ENCODE peak calls at places on chromosomes 7 and 10, in six cellular contexts. One of them, this sample, is unnamed.

GRCh38 chr10:86087716-86088115 is 278.9 kb downstream of the GRID1 start:
- DNase-seq in suprapubic skin: no peak
- DNase-seq in A549: no peak
- DNase-seq in body of pancreas: no peak
- DNase-seq in spleen: peak
- DNase-seq in astrocyte: no peak
- DNase-seq in this sample: no peak

GRCh38 chr7:70178787-70179186 is 580.5 kb downstream of the AUTS2 start:
- DNase-seq in suprapubic skin: no peak
- DNase-seq in A549: peak
- DNase-seq in body of pancreas: no peak
- DNase-seq in spleen: no peak
- DNase-seq in astrocyte: peak
- DNase-seq in this sample: no peak

GRCh38 chr7:123745437-123745836 is 3.4 kb downstream of the WASL start:
- DNase-seq in suprapubic skin: no peak
- DNase-seq in A549: no peak
- DNase-seq in body of pancreas: no peak
- DNase-seq in spleen: no peak
- DNase-seq in astrocyte: no peak
- DNase-seq in this sample: no peak

GRCh38 chr7:10888861-10889260 is 84.8 kb upstream of the PHF14 start:
- DNase-seq in suprapubic skin: no peak
- DNase-seq in A549: no peak
- DNase-seq in body of pancreas: no peak
- DNase-seq in spleen: no peak
- DNase-seq in astrocyte: no peak
- DNase-seq in this sample: no peak

GRCh38 chr7:53812135-53812534 is 730.0 kb upstream of the VSTM2A start:
- DNase-seq in suprapubic skin: no peak
- DNase-seq in A549: no peak
- DNase-seq in body of pancreas: no peak
- DNase-seq in spleen: no peak
- DNase-seq in astrocyte: no peak
- DNase-seq in this sample: no peak

GRCh38 chr10:97761331-97761865 is 10.4 kb downstream of the SFRP5 start:
- DNase-seq in suprapubic skin: no peak
- DNase-seq in A549: no peak
- DNase-seq in body of pancreas: no peak
- DNase-seq in spleen: no peak
- DNase-seq in astrocyte: no peak
- DNase-seq in this sample: no peak

GRCh38 chr7:1323178-1324027 is 90.7 kb downstream of the UNCX start:
- DNase-seq in suprapubic skin: no peak
- DNase-seq in A549: no peak
- DNase-seq in body of pancreas: no peak
- DNase-seq in spleen: peak
- DNase-seq in astrocyte: no peak
- DNase-seq in this sample: no peak

GRCh38 chr7:43148161-43148731 is 35.8 kb downstream of the HECW1 start:
- DNase-seq in suprapubic skin: no peak
- DNase-seq in A549: no peak
- DNase-seq in body of pancreas: no peak
- DNase-seq in spleen: no peak
- DNase-seq in astrocyte: peak
- DNase-seq in this sample: peak

GRCh38 chr10:18400911-18401260 is 250.5 kb downstream of the NSUN6 start:
- DNase-seq in suprapubic skin: no peak
- DNase-seq in A549: no peak
- DNase-seq in body of pancreas: peak
- DNase-seq in spleen: no peak
- DNase-seq in astrocyte: no peak
- DNase-seq in this sample: no peak

GRCh38 chr10:70190581-70190980 is 20.3 kb upstream of the SAR1A start:
- DNase-seq in suprapubic skin: no peak
- DNase-seq in A549: no peak
- DNase-seq in body of pancreas: no peak
- DNase-seq in spleen: no peak
- DNase-seq in astrocyte: no peak
- DNase-seq in this sample: peak

GRCh38 chr10:102643346-102644065 is 773 bp upstream of the TRIM8 start:
- DNase-seq in suprapubic skin: peak
- DNase-seq in A549: peak
- DNase-seq in body of pancreas: peak
- DNase-seq in spleen: peak
- DNase-seq in astrocyte: peak
- DNase-seq in this sample: peak

GRCh38 chr7:56106108-56107073 is at the start of gene CHCHD2:
- DNase-seq in suprapubic skin: peak
- DNase-seq in A549: peak
- DNase-seq in body of pancreas: peak
- DNase-seq in spleen: peak
- DNase-seq in astrocyte: peak
- DNase-seq in this sample: peak

GRCh38 chr10:69513617-69514016 is 59.6 kb downstream of the NEUROG3 start:
- DNase-seq in suprapubic skin: no peak
- DNase-seq in A549: no peak
- DNase-seq in body of pancreas: no peak
- DNase-seq in spleen: no peak
- DNase-seq in astrocyte: no peak
- DNase-seq in this sample: no peak

GRCh38 chr10:112230325-112230988 is 46.9 kb upstream of the GPAM start:
- DNase-seq in suprapubic skin: no peak
- DNase-seq in A549: no peak
- DNase-seq in body of pancreas: no peak
- DNase-seq in spleen: no peak
- DNase-seq in astrocyte: no peak
- DNase-seq in this sample: no peak

GRCh38 chr7:80611779-80612178 is 26.7 kb upstream of the CD36 start:
- DNase-seq in suprapubic skin: no peak
- DNase-seq in A549: no peak
- DNase-seq in body of pancreas: peak
- DNase-seq in spleen: no peak
- DNase-seq in astrocyte: peak
- DNase-seq in this sample: peak

GRCh38 chr7:45592230-45592991 is 18.2 kb downstream of the ADCY1 start:
- DNase-seq in suprapubic skin: peak
- DNase-seq in A549: no peak
- DNase-seq in body of pancreas: peak
- DNase-seq in spleen: peak
- DNase-seq in astrocyte: no peak
- DNase-seq in this sample: no peak

GRCh38 chr10:56537984-56538383 is 176.9 kb upstream of the ZWINT start:
- DNase-seq in suprapubic skin: no peak
- DNase-seq in A549: no peak
- DNase-seq in body of pancreas: no peak
- DNase-seq in spleen: no peak
- DNase-seq in astrocyte: peak
- DNase-seq in this sample: peak

GRCh38 chr7:97671571-97671970 is 60.3 kb upstream of the TAC1 start:
- DNase-seq in suprapubic skin: no peak
- DNase-seq in A549: no peak
- DNase-seq in body of pancreas: no peak
- DNase-seq in spleen: no peak
- DNase-seq in astrocyte: no peak
- DNase-seq in this sample: no peak

GRCh38 chr7:3191545-3191944 is 109.5 kb upstream of the SDK1 start:
- DNase-seq in suprapubic skin: no peak
- DNase-seq in A549: no peak
- DNase-seq in body of pancreas: no peak
- DNase-seq in spleen: no peak
- DNase-seq in astrocyte: no peak
- DNase-seq in this sample: no peak

GRCh38 chr7:74625446-74625845 is 32.1 kb upstream of the GTF2I start:
- DNase-seq in suprapubic skin: no peak
- DNase-seq in A549: no peak
- DNase-seq in body of pancreas: no peak
- DNase-seq in spleen: no peak
- DNase-seq in astrocyte: peak
- DNase-seq in this sample: peak

GRCh38 chr10:99788598-99789259 is 6.3 kb downstream of the ABCC2 start:
- DNase-seq in suprapubic skin: no peak
- DNase-seq in A549: no peak
- DNase-seq in body of pancreas: peak
- DNase-seq in spleen: no peak
- DNase-seq in astrocyte: peak
- DNase-seq in this sample: peak

GRCh38 chr7:90688826-90689225 is 92.7 kb downstream of the CDK14 start:
- DNase-seq in suprapubic skin: no peak
- DNase-seq in A549: no peak
- DNase-seq in body of pancreas: no peak
- DNase-seq in spleen: no peak
- DNase-seq in astrocyte: no peak
- DNase-seq in this sample: no peak

GRCh38 chr10:17676919-17677318 is 33.0 kb downstream of the STAM start:
- DNase-seq in suprapubic skin: no peak
- DNase-seq in A549: no peak
- DNase-seq in body of pancreas: no peak
- DNase-seq in spleen: no peak
- DNase-seq in astrocyte: no peak
- DNase-seq in this sample: no peak

GRCh38 chr10:98272690-98273453 is 4.9 kb upstream of the LOXL4 start:
- DNase-seq in suprapubic skin: peak
- DNase-seq in A549: no peak
- DNase-seq in body of pancreas: no peak
- DNase-seq in spleen: no peak
- DNase-seq in astrocyte: no peak
- DNase-seq in this sample: no peak

GRCh38 chr10:27145937-27146336 is 8.2 kb downstream of the YME1L1 start:
- DNase-seq in suprapubic skin: no peak
- DNase-seq in A549: no peak
- DNase-seq in body of pancreas: no peak
- DNase-seq in spleen: no peak
- DNase-seq in astrocyte: no peak
- DNase-seq in this sample: no peak

GRCh38 chr10:30431435-30431911 is 2.5 kb upstream of the MAP3K8 start:
- DNase-seq in suprapubic skin: no peak
- DNase-seq in A549: no peak
- DNase-seq in body of pancreas: no peak
- DNase-seq in spleen: peak
- DNase-seq in astrocyte: peak
- DNase-seq in this sample: no peak

GRCh38 chr7:28708033-28708451 is 250.1 kb downstream of the TRIL start:
- DNase-seq in suprapubic skin: no peak
- DNase-seq in A549: no peak
- DNase-seq in body of pancreas: no peak
- DNase-seq in spleen: no peak
- DNase-seq in astrocyte: peak
- DNase-seq in this sample: no peak

GRCh38 chr7:149261321-149261828 is 621 bp upstream of the ZNF783 start:
- DNase-seq in suprapubic skin: no peak
- DNase-seq in A549: no peak
- DNase-seq in body of pancreas: no peak
- DNase-seq in spleen: no peak
- DNase-seq in astrocyte: peak
- DNase-seq in this sample: peak

GRCh38 chr7:151897201-151897711 is 20.3 kb upstream of the PRKAG2 start:
- DNase-seq in suprapubic skin: no peak
- DNase-seq in A549: no peak
- DNase-seq in body of pancreas: peak
- DNase-seq in spleen: peak
- DNase-seq in astrocyte: no peak
- DNase-seq in this sample: no peak

GRCh38 chr10:93471110-93471651 is 11.0 kb downstream of the MYOF start:
- DNase-seq in suprapubic skin: no peak
- DNase-seq in A549: peak
- DNase-seq in body of pancreas: no peak
- DNase-seq in spleen: no peak
- DNase-seq in astrocyte: peak
- DNase-seq in this sample: peak

GRCh38 chr10:79242620-79243152 is 104.6 kb upstream of the PPIF start:
- DNase-seq in suprapubic skin: no peak
- DNase-seq in A549: no peak
- DNase-seq in body of pancreas: peak
- DNase-seq in spleen: peak
- DNase-seq in astrocyte: peak
- DNase-seq in this sample: peak
- TF ChIP-seq CTCF in suprapubic skin: no peak
- TF ChIP-seq CTCF in A549: no peak
- TF ChIP-seq CTCF in body of pancreas: no peak
- TF ChIP-seq CTCF in spleen: no peak
- TF ChIP-seq CTCF in astrocyte: no peak
- TF ChIP-seq CTCF in this sample: no peak

DNA sequence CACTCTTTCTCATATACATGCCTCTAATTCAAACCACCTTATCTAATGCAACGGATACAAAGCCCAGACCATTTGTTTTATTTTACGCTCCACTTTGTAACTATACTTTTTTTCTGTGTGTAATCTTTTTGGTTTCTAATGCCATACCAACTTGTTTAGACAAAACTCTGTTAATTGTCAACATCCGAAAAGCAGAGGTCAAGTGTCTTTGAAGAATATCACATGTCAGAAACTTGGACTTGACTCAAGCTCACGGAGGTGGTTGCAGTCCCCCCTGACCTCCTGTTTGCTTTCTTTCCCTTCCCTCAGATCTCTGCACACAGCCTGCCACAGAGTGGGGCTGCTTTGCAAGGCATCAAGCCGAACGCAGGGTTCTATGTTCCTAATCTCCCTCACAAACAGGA is 698.9 kb downstream of the PARD3 start:
- DNase-seq in suprapubic skin: no peak
- DNase-seq in A549: no peak
- DNase-seq in body of pancreas: no peak
- DNase-seq in spleen: no peak
- DNase-seq in astrocyte: no peak
- DNase-seq in this sample: no peak
- TF ChIP-seq CTCF in suprapubic skin: no peak
- TF ChIP-seq CTCF in A549: no peak
- TF ChIP-seq CTCF in body of pancreas: no peak
- TF ChIP-seq CTCF in spleen: no peak
- TF ChIP-seq CTCF in astrocyte: no peak
- TF ChIP-seq CTCF in this sample: no peak

DNA sequence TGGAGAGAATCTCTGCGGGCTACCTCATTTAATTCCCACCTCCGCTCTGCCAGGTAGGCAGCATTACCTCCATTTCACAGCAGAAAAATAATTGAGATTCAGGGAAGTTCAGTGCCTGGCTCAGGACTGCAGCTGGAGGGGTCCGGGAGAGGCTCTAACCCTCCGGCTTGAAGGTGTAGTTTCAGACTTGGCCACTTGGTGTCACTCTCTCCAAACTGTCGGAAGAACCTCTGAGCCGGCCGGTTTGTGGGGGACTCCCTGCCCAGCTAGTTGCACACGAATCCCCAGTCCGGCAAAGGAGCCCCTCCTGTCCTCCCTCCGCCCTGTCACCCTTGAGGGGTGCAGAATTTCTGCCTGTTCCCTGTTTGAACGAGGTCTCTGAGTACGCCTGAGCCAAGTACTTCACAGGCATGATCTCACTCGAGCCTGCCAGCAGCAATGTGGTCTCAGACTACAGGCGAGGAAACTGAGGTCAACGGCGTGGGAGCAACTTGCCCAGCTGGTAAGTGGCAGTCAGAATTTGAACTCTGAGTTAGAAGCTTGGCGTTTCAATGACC is 144.7 kb upstream of the ZNF716 start:
- DNase-seq in suprapubic skin: no peak
- DNase-seq in A549: no peak
- DNase-seq in body of pancreas: no peak
- DNase-seq in spleen: peak
- DNase-seq in astrocyte: no peak
- DNase-seq in this sample: no peak
- TF ChIP-seq CTCF in suprapubic skin: no peak
- TF ChIP-seq CTCF in A549: no peak
- TF ChIP-seq CTCF in body of pancreas: peak
- TF ChIP-seq CTCF in spleen: peak
- TF ChIP-seq CTCF in astrocyte: no peak
- TF ChIP-seq CTCF in this sample: peak

GRCh38 chr10:119252051-119252465 is 44.7 kb downstream of the GRK5 start:
- DNase-seq in suprapubic skin: no peak
- DNase-seq in A549: no peak
- DNase-seq in body of pancreas: no peak
- DNase-seq in spleen: peak
- DNase-seq in astrocyte: peak
- DNase-seq in this sample: peak
- TF ChIP-seq CTCF in suprapubic skin: no peak
- TF ChIP-seq CTCF in A549: no peak
- TF ChIP-seq CTCF in body of pancreas: no peak
- TF ChIP-seq CTCF in spleen: no peak
- TF ChIP-seq CTCF in astrocyte: no peak
- TF ChIP-seq CTCF in this sample: no peak

This sample was measured in HFFc6.